ENCODE peak calls at places on chromosomes 13 and 19, in six cellular contexts. One of them, this sample, is unnamed.

GRCh38 chr19:52592301-52592700 is 22.2 kb downstream of the ZNF701 start:
- DNase-seq in AG04450: no peak
- DNase-seq in AG10803: no peak
- DNase-seq in CD8-positive, alpha-beta T cell: no peak
- DNase-seq in fibroblast of lung: no peak
- DNase-seq in IMR-90: no peak
- DNase-seq in this sample: no peak

GRCh38 chr19:56091751-56092546 is 29.1 kb downstream of the ZNF787 start:
- DNase-seq in AG04450: no peak
- DNase-seq in AG10803: no peak
- DNase-seq in CD8-positive, alpha-beta T cell: no peak
- DNase-seq in fibroblast of lung: no peak
- DNase-seq in IMR-90: no peak
- DNase-seq in this sample: no peak

GRCh38 chr13:85347251-85347650 is 452.0 kb downstream of the SLITRK6 start:
- DNase-seq in AG04450: peak; percentile 2
- DNase-seq in AG10803: no peak
- DNase-seq in CD8-positive, alpha-beta T cell: no peak
- DNase-seq in fibroblast of lung: peak; percentile 43
- DNase-seq in IMR-90: peak; percentile 8
- DNase-seq in this sample: peak; percentile 85

GRCh38 chr19:44692379-44692721 is 6.6 kb upstream of the CEACAM16 start:
- DNase-seq in AG04450: no peak
- DNase-seq in AG10803: no peak
- DNase-seq in CD8-positive, alpha-beta T cell: no peak
- DNase-seq in fibroblast of lung: no peak
- DNase-seq in IMR-90: no peak
- DNase-seq in this sample: no peak

GRCh38 chr13:110640591-110641029 is 25.3 kb downstream of the NAXD start:
- DNase-seq in AG04450: no peak
- DNase-seq in AG10803: no peak
- DNase-seq in CD8-positive, alpha-beta T cell: no peak
- DNase-seq in fibroblast of lung: peak; percentile 62
- DNase-seq in IMR-90: peak; percentile 60
- DNase-seq in this sample: peak; percentile 43

GRCh38 chr19:12484011-12484370 is 625 bp downstream of the ZNF709 start:
- DNase-seq in AG04450: no peak
- DNase-seq in AG10803: no peak
- DNase-seq in CD8-positive, alpha-beta T cell: no peak
- DNase-seq in fibroblast of lung: peak; percentile 15
- DNase-seq in IMR-90: peak; percentile 6
- DNase-seq in this sample: peak; percentile 21

GRCh38 chr13:90954605-90955004 is 392.9 kb upstream of the MIR17HG start:
- DNase-seq in AG04450: no peak
- DNase-seq in AG10803: no peak
- DNase-seq in CD8-positive, alpha-beta T cell: no peak
- DNase-seq in fibroblast of lung: no peak
- DNase-seq in IMR-90: no peak
- DNase-seq in this sample: no peak

GRCh38 chr13:112128052-112128610 is 61.2 kb downstream of the SOX1 start:
- DNase-seq in AG04450: no peak
- DNase-seq in AG10803: no peak
- DNase-seq in CD8-positive, alpha-beta T cell: no peak
- DNase-seq in fibroblast of lung: no peak
- DNase-seq in IMR-90: no peak
- DNase-seq in this sample: no peak

GRCh38 chr19:8569066-8569761 is 8.0 kb downstream of the MYO1F start:
- DNase-seq in AG04450: peak; percentile 90
- DNase-seq in AG10803: peak; percentile 97
- DNase-seq in CD8-positive, alpha-beta T cell: peak; percentile 67
- DNase-seq in fibroblast of lung: peak; percentile 92
- DNase-seq in IMR-90: peak; percentile 96
- DNase-seq in this sample: peak; percentile 96

GRCh38 chr13:76976488-76976887 is 15.4 kb upstream of the CLN5 start:
- DNase-seq in AG04450: no peak
- DNase-seq in AG10803: no peak
- DNase-seq in CD8-positive, alpha-beta T cell: no peak
- DNase-seq in fibroblast of lung: no peak
- DNase-seq in IMR-90: no peak
- DNase-seq in this sample: peak; percentile 27

GRCh38 chr19:4657835-4658234 is 12.3 kb downstream of the MYDGF start:
- DNase-seq in AG04450: no peak
- DNase-seq in AG10803: no peak
- DNase-seq in CD8-positive, alpha-beta T cell: no peak
- DNase-seq in fibroblast of lung: no peak
- DNase-seq in IMR-90: no peak
- DNase-seq in this sample: no peak

GRCh38 chr13:86020350-86021002 is 221.3 kb upstream of the SLITRK6 start:
- DNase-seq in AG04450: peak; percentile 10
- DNase-seq in AG10803: no peak
- DNase-seq in CD8-positive, alpha-beta T cell: no peak
- DNase-seq in fibroblast of lung: peak; percentile 99
- DNase-seq in IMR-90: peak; percentile 41
- DNase-seq in this sample: peak; percentile 90

GRCh38 chr13:95117092-95117491 is 184.2 kb downstream of the ABCC4 start:
- DNase-seq in AG04450: no peak
- DNase-seq in AG10803: no peak
- DNase-seq in CD8-positive, alpha-beta T cell: no peak
- DNase-seq in fibroblast of lung: no peak
- DNase-seq in IMR-90: no peak
- DNase-seq in this sample: no peak

GRCh38 chr19:4970558-4971423 is 1.9 kb downstream of the KDM4B start:
- DNase-seq in AG04450: no peak
- DNase-seq in AG10803: no peak
- DNase-seq in CD8-positive, alpha-beta T cell: no peak
- DNase-seq in fibroblast of lung: peak; percentile 28
- DNase-seq in IMR-90: no peak
- DNase-seq in this sample: peak; percentile 29

GRCh38 chr13:31896427-31896826 is 135.1 kb upstream of the FRY start:
- DNase-seq in AG04450: no peak
- DNase-seq in AG10803: peak; percentile 97
- DNase-seq in CD8-positive, alpha-beta T cell: no peak
- DNase-seq in fibroblast of lung: peak; percentile 86
- DNase-seq in IMR-90: peak; percentile 63
- DNase-seq in this sample: peak; percentile 89

GRCh38 chr13:33761744-33762143 is 56.2 kb upstream of the RFC3 start:
- DNase-seq in AG04450: no peak
- DNase-seq in AG10803: peak; percentile 8
- DNase-seq in CD8-positive, alpha-beta T cell: no peak
- DNase-seq in fibroblast of lung: no peak
- DNase-seq in IMR-90: no peak
- DNase-seq in this sample: peak; percentile 52

GRCh38 chr19:15154002-15154612 is 46.7 kb downstream of the NOTCH3 start:
- DNase-seq in AG04450: no peak
- DNase-seq in AG10803: peak; percentile 39
- DNase-seq in CD8-positive, alpha-beta T cell: no peak
- DNase-seq in fibroblast of lung: peak; percentile 52
- DNase-seq in IMR-90: peak; percentile 53
- DNase-seq in this sample: peak; percentile 53

GRCh38 chr19:52946322-52947310 is 16.1 kb downstream of the ZNF816 start:
- DNase-seq in AG04450: no peak
- DNase-seq in AG10803: no peak
- DNase-seq in CD8-positive, alpha-beta T cell: no peak
- DNase-seq in fibroblast of lung: no peak
- DNase-seq in IMR-90: peak; percentile 5
- DNase-seq in this sample: peak; percentile 17

GRCh38 chr13:50654341-50654740 is 189.2 kb downstream of the DLEU7 start:
- DNase-seq in AG04450: no peak
- DNase-seq in AG10803: no peak
- DNase-seq in CD8-positive, alpha-beta T cell: no peak
- DNase-seq in fibroblast of lung: no peak
- DNase-seq in IMR-90: no peak
- DNase-seq in this sample: no peak

GRCh38 chr19:11767633-11768133 is 883 bp downstream of the ZNF441 start:
- DNase-seq in AG04450: no peak
- DNase-seq in AG10803: peak; percentile 43
- DNase-seq in CD8-positive, alpha-beta T cell: no peak
- DNase-seq in fibroblast of lung: peak; percentile 31
- DNase-seq in IMR-90: peak; percentile 37
- DNase-seq in this sample: no peak

GRCh38 chr19:45172173-45172572 is 5.9 kb downstream of the TRAPPC6A start:
- DNase-seq in AG04450: no peak
- DNase-seq in AG10803: no peak
- DNase-seq in CD8-positive, alpha-beta T cell: no peak
- DNase-seq in fibroblast of lung: no peak
- DNase-seq in IMR-90: no peak
- DNase-seq in this sample: no peak

GRCh38 chr13:97004096-97004876 is 10.0 kb upstream of the OXGR1 start:
- DNase-seq in AG04450: peak; percentile 18
- DNase-seq in AG10803: peak; percentile 75
- DNase-seq in CD8-positive, alpha-beta T cell: no peak
- DNase-seq in fibroblast of lung: peak; percentile 60
- DNase-seq in IMR-90: peak; percentile 68
- DNase-seq in this sample: peak; percentile 45

GRCh38 chr13:98536729-98537128 is 40.2 kb downstream of the STK24 start:
- DNase-seq in AG04450: no peak
- DNase-seq in AG10803: no peak
- DNase-seq in CD8-positive, alpha-beta T cell: no peak
- DNase-seq in fibroblast of lung: no peak
- DNase-seq in IMR-90: no peak
- DNase-seq in this sample: no peak

GRCh38 chr13:49517461-49517860 is 21.7 kb downstream of the PHF11 start:
- DNase-seq in AG04450: no peak
- DNase-seq in AG10803: peak; percentile 26
- DNase-seq in CD8-positive, alpha-beta T cell: no peak
- DNase-seq in fibroblast of lung: peak; percentile 31
- DNase-seq in IMR-90: no peak
- DNase-seq in this sample: no peak

GRCh38 chr19:5018224-5019015 is 49.5 kb downstream of the KDM4B start:
- DNase-seq in AG04450: no peak
- DNase-seq in AG10803: peak; percentile 69
- DNase-seq in CD8-positive, alpha-beta T cell: no peak
- DNase-seq in fibroblast of lung: peak; percentile 71
- DNase-seq in IMR-90: peak; percentile 65
- DNase-seq in this sample: peak; percentile 64

GRCh38 chr13:97967948-97968347 is 14.5 kb downstream of the IPO5 start:
- DNase-seq in AG04450: no peak
- DNase-seq in AG10803: no peak
- DNase-seq in CD8-positive, alpha-beta T cell: no peak
- DNase-seq in fibroblast of lung: no peak
- DNase-seq in IMR-90: no peak
- DNase-seq in this sample: no peak

GRCh38 chr13:46893221-46893620 is 3.6 kb downstream of the HTR2A start:
- DNase-seq in AG04450: no peak
- DNase-seq in AG10803: no peak
- DNase-seq in CD8-positive, alpha-beta T cell: no peak
- DNase-seq in fibroblast of lung: no peak
- DNase-seq in IMR-90: no peak
- DNase-seq in this sample: no peak
- H3K4me3 ChIP-seq in AG04450: no peak overlapping the region
- H3K4me3 ChIP-seq in AG10803: peak overlapping the region; percentile 82
- H3K4me3 ChIP-seq in CD8-positive, alpha-beta T cell: no peak overlapping the region
- H3K4me3 ChIP-seq in fibroblast of lung: peak overlapping the region; percentile 80
- H3K4me3 ChIP-seq in IMR-90: no peak overlapping the region
- H3K4me3 ChIP-seq in this sample: peak overlapping the region; percentile 67

GRCh38 chr19:28284389-28284788 is 928.6 kb downstream of the UQCRFS1 start:
- DNase-seq in AG04450: no peak
- DNase-seq in AG10803: no peak
- DNase-seq in CD8-positive, alpha-beta T cell: no peak
- DNase-seq in fibroblast of lung: no peak
- DNase-seq in IMR-90: no peak
- DNase-seq in this sample: no peak
- TF ChIP-seq CTCF in AG04450: no peak
- TF ChIP-seq CTCF in AG10803: no peak
- TF ChIP-seq CTCF in CD8-positive, alpha-beta T cell: no peak
- TF ChIP-seq CTCF in fibroblast of lung: no peak
- TF ChIP-seq CTCF in IMR-90: no peak
- TF ChIP-seq CTCF in this sample: no peak

GRCh38 chr19:3064011-3064330 is 1.7 kb upstream of the TLE5 start:
- DNase-seq in AG04450: no peak
- DNase-seq in AG10803: no peak
- DNase-seq in CD8-positive, alpha-beta T cell: no peak
- DNase-seq in fibroblast of lung: no peak
- DNase-seq in IMR-90: no peak
- DNase-seq in this sample: no peak

GRCh38 chr19:3066482-3067049 is 4.3 kb upstream of the TLE5 start:
- DNase-seq in AG04450: no peak
- DNase-seq in AG10803: no peak
- DNase-seq in CD8-positive, alpha-beta T cell: no peak
- DNase-seq in fibroblast of lung: no peak
- DNase-seq in IMR-90: no peak
- DNase-seq in this sample: no peak

GRCh38 chr19:3068071-3068470 is 5.8 kb upstream of the TLE5 start:
- DNase-seq in AG04450: no peak
- DNase-seq in AG10803: no peak
- DNase-seq in CD8-positive, alpha-beta T cell: no peak
- DNase-seq in fibroblast of lung: no peak
- DNase-seq in IMR-90: no peak
- DNase-seq in this sample: no peak

GRCh38 chr19:3067549-3067948 is 5.3 kb upstream of the TLE5 start:
- DNase-seq in AG04450: no peak
- DNase-seq in AG10803: no peak
- DNase-seq in CD8-positive, alpha-beta T cell: no peak
- DNase-seq in fibroblast of lung: no peak
- DNase-seq in IMR-90: no peak
- DNase-seq in this sample: no peak

GRCh38 chr19:3065675-3066357 is 3.5 kb upstream of the TLE5 start:
- DNase-seq in AG04450: no peak
- DNase-seq in AG10803: no peak
- DNase-seq in CD8-positive, alpha-beta T cell: no peak
- DNase-seq in fibroblast of lung: no peak
- DNase-seq in IMR-90: no peak
- DNase-seq in this sample: no peak
- H3K4me3 ChIP-seq in AG04450: no peak overlapping the region
- H3K4me3 ChIP-seq in AG10803: no peak overlapping the region
- H3K4me3 ChIP-seq in CD8-positive, alpha-beta T cell: no peak overlapping the region
- H3K4me3 ChIP-seq in fibroblast of lung: no peak overlapping the region
- H3K4me3 ChIP-seq in IMR-90: no peak overlapping the region
- H3K4me3 ChIP-seq in this sample: no peak overlapping the region

DNA sequence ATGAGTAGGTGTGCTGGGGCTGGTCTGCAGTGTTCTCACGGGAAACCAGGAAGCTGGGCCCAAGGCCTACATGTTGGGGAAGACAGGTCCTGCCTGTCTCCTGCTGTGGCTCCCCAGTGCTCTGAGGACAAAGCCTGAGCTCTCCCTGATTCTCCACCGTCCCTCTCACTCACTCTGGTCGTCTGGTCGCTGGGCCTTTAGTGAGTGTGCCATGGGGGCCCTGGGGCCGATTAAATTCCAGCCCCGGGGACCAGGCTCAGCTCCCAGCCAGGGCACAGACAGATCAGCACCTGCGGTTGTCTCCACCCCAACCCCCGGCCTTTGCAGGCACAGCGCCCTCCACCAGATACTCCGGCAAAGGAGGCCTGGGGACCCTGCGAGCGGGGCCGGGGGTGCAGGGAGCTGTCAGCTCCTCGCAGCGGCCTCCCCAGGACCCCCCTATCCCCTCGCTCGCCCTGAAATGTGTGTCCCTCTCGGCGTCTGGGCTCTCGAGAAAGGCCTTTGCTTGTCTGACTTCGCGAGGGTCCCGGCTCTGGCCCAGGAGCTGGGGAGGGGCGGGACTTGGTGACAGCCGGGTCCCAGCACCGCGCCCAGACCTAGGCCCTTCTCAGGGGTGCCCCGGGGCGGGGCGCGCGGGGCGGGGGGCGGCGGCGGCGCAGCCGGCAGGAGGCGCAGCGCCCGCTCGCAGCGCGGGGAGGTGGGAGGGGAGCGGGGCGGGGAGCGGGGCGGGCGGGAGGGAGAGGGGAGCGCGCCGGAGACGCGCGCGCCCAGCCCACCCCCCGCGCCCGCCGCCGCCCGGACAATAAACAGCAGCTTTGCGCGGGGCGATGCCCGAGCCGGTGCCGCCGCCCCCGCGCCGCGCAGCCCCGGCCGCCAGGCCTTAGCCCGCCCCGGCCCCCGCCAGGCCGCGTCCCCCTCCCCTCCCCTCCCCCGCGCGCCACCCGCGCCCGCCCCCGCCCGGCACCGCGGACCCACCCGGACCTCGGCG is at the start of gene PALM:
- DNase-seq in AG04450: no peak
- DNase-seq in AG10803: no peak
- DNase-seq in CD8-positive, alpha-beta T cell: no peak
- DNase-seq in fibroblast of lung: no peak
- DNase-seq in IMR-90: no peak
- DNase-seq in this sample: no peak
- TF ChIP-seq CTCF in AG04450: no peak
- TF ChIP-seq CTCF in AG10803: no peak
- TF ChIP-seq CTCF in CD8-positive, alpha-beta T cell: no peak
- TF ChIP-seq CTCF in fibroblast of lung: peak; percentile 4
- TF ChIP-seq CTCF in IMR-90: no peak
- TF ChIP-seq CTCF in this sample: no peak